ENCODE peak calls at places on chromosomes 7 and 10, in five cellular contexts. I, W, H, Y and Q are unnamed samples.

GRCh38 chr10:75012471-75012870 is 99.0 kb upstream of the SAMD8 start:
- DNase-seq in I (no peak), W (no peak), H (no peak), Y (no peak), Q (no peak)

GRCh38 chr7:150852371-150852905 is at the start of gene AOC1:
- DNase-seq in I (no peak), W (no peak), H (no peak), Y (no peak), Q (no peak)

GRCh38 chr7:159030490-159031134 is 114.1 kb downstream of the VIPR2 start:
- DNase-seq in I (peak), W (no peak), H (peak), Y (no peak), Q (no peak)

GRCh38 chr7:141045842-141046630 is 27.8 kb upstream of the TMEM178B start:
- DNase-seq in I (peak), W (peak), H (peak), Y (no peak), Q (peak)

GRCh38 chr10:110989016-110989415 is 69.6 kb downstream of the SHOC2 start:
- DNase-seq in I (peak), W (peak), H (peak), Y (no peak), Q (peak)

GRCh38 chr7:7330997-7331396 is 148.7 kb downstream of the C1GALT1 start:
- DNase-seq in I (no peak), W (no peak), H (no peak), Y (no peak), Q (no peak)

GRCh38 chr7:2819161-2819953 is 24.8 kb downstream of the GNA12 start:
- DNase-seq in I (no peak), W (no peak), H (no peak), Y (no peak), Q (no peak)

GRCh38 chr10:43141421-43141820 is 3.2 kb downstream of the CSGALNACT2 start:
- DNase-seq in I (no peak), W (no peak), H (no peak), Y (no peak), Q (no peak)